ENCODE peak calls at places on chromosome 16, in five cellular contexts. One of them, this sample, is unnamed.

GRCh38 chr16:14364386-14365199 is 265.5 kb downstream of the PARN start:
- DNase-seq in upper lobe of left lung: peak; percentile 59
- DNase-seq in ovary: no peak
- DNase-seq in tibial nerve: no peak
- DNase-seq in A549: peak; percentile 92
- DNase-seq in this sample: no peak

GRCh38 chr16:47571049-47571448 is 109.9 kb downstream of the PHKB start:
- DNase-seq in tibial nerve: no peak
- DNase-seq in A549: no peak
- DNase-seq in upper lobe of left lung: no peak
- DNase-seq in ovary: no peak
- DNase-seq in this sample: no peak

GRCh38 chr16:361872-362701 is 8.3 kb downstream of the MRPL28 start:
- DNase-seq in upper lobe of left lung: peak; percentile 85
- DNase-seq in tibial nerve: peak; percentile 55
- DNase-seq in ovary: peak; percentile 72
- DNase-seq in A549: peak; percentile 94
- DNase-seq in this sample: peak; percentile 85

GRCh38 chr16:49158029-49158642 is 123.5 kb downstream of the CBLN1 start:
- DNase-seq in A549: peak; percentile 2
- DNase-seq in ovary: no peak
- DNase-seq in upper lobe of left lung: no peak
- DNase-seq in tibial nerve: no peak
- DNase-seq in this sample: no peak

GRCh38 chr16:58280846-58281301 is 14.0 kb downstream of the PRSS54 start:
- DNase-seq in A549: no peak
- DNase-seq in tibial nerve: no peak
- DNase-seq in ovary: no peak
- DNase-seq in upper lobe of left lung: no peak
- DNase-seq in this sample: no peak

GRCh38 chr16:57192720-57193486 is 6.8 kb downstream of the RSPRY1 start:
- DNase-seq in ovary: no peak
- DNase-seq in upper lobe of left lung: no peak
- DNase-seq in tibial nerve: no peak
- DNase-seq in A549: no peak
- DNase-seq in this sample: no peak

GRCh38 chr16:58024673-58025350 is 742 bp upstream of the MMP15 start:
- DNase-seq in A549: no peak
- DNase-seq in tibial nerve: no peak
- DNase-seq in upper lobe of left lung: peak; percentile 76
- DNase-seq in ovary: peak; percentile 31
- DNase-seq in this sample: no peak

GRCh38 chr16:17723735-17724134 is 253.0 kb upstream of the XYLT1 start:
- DNase-seq in ovary: no peak
- DNase-seq in A549: no peak
- DNase-seq in tibial nerve: no peak
- DNase-seq in upper lobe of left lung: no peak
- DNase-seq in this sample: no peak

GRCh38 chr16:46961373-46962353 is 11.8 kb downstream of the DNAJA2 start:
- DNase-seq in A549: no peak
- DNase-seq in tibial nerve: no peak
- DNase-seq in upper lobe of left lung: no peak
- DNase-seq in ovary: no peak
- DNase-seq in this sample: no peak

GRCh38 chr16:57356547-57356946 is 2.0 kb upstream of the CCL22 start:
- DNase-seq in tibial nerve: no peak
- DNase-seq in upper lobe of left lung: no peak
- DNase-seq in ovary: no peak
- DNase-seq in A549: no peak
- DNase-seq in this sample: no peak

GRCh38 chr16:65666132-65666869 is 544.4 kb upstream of the CDH11 start:
- DNase-seq in A549: no peak
- DNase-seq in tibial nerve: no peak
- DNase-seq in ovary: peak; percentile 30
- DNase-seq in upper lobe of left lung: no peak
- DNase-seq in this sample: no peak

GRCh38 chr16:4369006-4369766 is 2.5 kb upstream of the VASN start:
- DNase-seq in upper lobe of left lung: peak; percentile 56
- DNase-seq in A549: no peak
- DNase-seq in ovary: no peak
- DNase-seq in tibial nerve: no peak
- DNase-seq in this sample: no peak

GRCh38 chr16:81266680-81267095 is 28.2 kb downstream of the BCO1 start:
- DNase-seq in ovary: no peak
- DNase-seq in upper lobe of left lung: no peak
- DNase-seq in tibial nerve: no peak
- DNase-seq in A549: no peak
- DNase-seq in this sample: no peak

GRCh38 chr16:268141-269053 is 7.3 kb downstream of the RGS11 start:
- DNase-seq in tibial nerve: no peak
- DNase-seq in A549: no peak
- DNase-seq in upper lobe of left lung: no peak
- DNase-seq in ovary: no peak
- DNase-seq in this sample: no peak

DNA sequence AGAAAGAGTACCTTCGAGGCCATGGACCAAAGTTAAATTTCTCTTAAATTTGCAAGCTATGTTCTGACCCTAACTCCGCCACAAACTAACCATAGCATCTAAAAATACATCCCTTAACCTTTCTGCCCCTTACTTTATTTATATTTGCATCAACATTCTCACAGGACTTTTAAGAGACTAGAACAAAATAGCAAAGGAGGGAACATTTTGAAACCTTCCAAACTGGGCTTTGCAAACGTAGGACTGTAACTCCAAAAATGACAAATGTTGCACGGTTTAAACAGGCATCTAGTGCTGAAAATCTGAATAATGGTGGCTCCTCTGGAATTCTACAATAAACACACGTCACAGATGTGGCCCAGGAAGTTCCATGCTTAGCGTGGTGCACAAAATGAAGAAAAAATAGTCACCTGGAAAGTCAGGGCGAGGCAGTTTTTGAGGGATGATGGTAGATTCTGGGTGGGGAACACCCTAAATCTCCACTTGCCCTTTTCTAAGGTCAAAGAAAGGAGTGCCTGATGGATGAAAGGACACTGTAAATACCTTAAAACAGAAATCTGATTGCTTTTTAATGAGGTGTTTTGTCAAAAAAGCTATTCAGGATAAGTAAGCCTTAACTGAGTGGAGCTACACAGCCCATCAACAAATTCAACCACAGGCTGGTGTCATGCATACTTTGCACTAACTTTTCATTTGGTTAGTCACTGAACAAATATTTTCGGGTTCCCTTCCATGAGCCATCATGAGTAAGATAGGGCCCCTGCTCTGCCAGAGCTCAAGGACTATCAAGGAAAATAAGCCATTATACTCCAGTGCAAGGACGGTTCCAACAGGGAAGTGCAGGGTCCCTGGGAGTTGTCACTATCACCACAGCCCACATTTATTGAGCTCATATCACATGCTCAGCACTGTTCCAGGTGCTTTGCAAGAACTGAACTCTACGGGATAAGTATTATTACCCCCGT is 21.2 kb downstream of the ARHGAP17 start:
- DNase-seq in upper lobe of left lung: no peak
- DNase-seq in A549: peak; percentile 78
- DNase-seq in ovary: no peak
- DNase-seq in tibial nerve: no peak
- DNase-seq in this sample: no peak
- TF ChIP-seq EP300 in upper lobe of left lung: no peak
- TF ChIP-seq EP300 in A549: no peak
- TF ChIP-seq EP300 in ovary: no peak
- TF ChIP-seq EP300 in tibial nerve: no peak
- TF ChIP-seq EP300 in this sample: no peak

GRCh38 chr16:85571563-85571812 is 41.6 kb upstream of the GSE1 start:
- DNase-seq in upper lobe of left lung: no peak
- DNase-seq in ovary: no peak
- DNase-seq in A549: no peak
- DNase-seq in tibial nerve: no peak
- DNase-seq in this sample: no peak

GRCh38 chr16:85570213-85570734 is 42.8 kb upstream of the GSE1 start:
- DNase-seq in ovary: no peak
- DNase-seq in A549: no peak
- DNase-seq in upper lobe of left lung: peak; percentile 59
- DNase-seq in tibial nerve: no peak
- DNase-seq in this sample: no peak

GRCh38 chr16:85573045-85573695 is 40.0 kb upstream of the GSE1 start:
- DNase-seq in A549: no peak
- DNase-seq in upper lobe of left lung: no peak
- DNase-seq in tibial nerve: no peak
- DNase-seq in ovary: no peak
- DNase-seq in this sample: no peak

GRCh38 chr16:85570735-85571562 is 42.2 kb upstream of the GSE1 start:
- DNase-seq in tibial nerve: peak; percentile 42
- DNase-seq in A549: no peak
- DNase-seq in ovary: no peak
- DNase-seq in upper lobe of left lung: peak; percentile 83
- DNase-seq in this sample: no peak

DNA sequence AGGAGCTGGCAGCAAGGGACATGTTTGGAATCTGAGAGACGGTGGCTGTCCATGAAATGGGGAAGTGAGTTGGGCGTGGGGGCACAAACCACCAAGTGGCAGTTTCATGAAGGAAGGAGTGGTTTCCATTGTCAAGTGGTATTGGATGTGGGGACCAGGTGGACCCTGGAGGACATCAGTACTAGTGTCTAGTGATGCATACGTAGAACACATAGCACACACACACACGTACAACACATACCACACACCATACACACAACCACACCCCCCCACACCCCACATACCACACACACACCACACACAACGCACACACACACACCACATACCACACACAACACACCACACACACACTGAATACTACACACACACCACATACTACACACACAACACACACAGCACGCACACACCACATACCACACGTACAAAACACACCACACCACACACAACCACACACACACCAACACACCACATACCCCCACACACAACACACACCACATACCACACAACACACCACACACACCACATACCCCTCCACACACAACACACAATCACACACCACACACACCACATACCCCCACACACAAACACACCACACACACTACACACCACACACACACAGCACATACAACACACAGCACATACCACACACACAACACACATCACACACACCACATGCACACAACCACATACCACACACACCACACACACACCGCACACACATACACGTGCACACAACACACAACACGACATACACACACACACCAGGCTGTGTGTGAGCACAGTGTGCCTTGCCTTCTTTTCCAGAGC is 41.1 kb upstream of the GSE1 start:
- DNase-seq in tibial nerve: no peak
- DNase-seq in A549: no peak
- DNase-seq in upper lobe of left lung: peak; percentile 58
- DNase-seq in ovary: no peak
- DNase-seq in this sample: no peak
- TF ChIP-seq EP300 in tibial nerve: no peak
- TF ChIP-seq EP300 in A549: no peak
- TF ChIP-seq EP300 in upper lobe of left lung: no peak
- TF ChIP-seq EP300 in ovary: no peak
- TF ChIP-seq EP300 in this sample: no peak

GRCh38 chr16:88662843-88663606 is at the start of gene MVD:
- DNase-seq in A549: peak; percentile 99
- DNase-seq in upper lobe of left lung: peak; percentile 97
- DNase-seq in ovary: peak; percentile 97
- DNase-seq in tibial nerve: peak; percentile 89
- DNase-seq in this sample: peak; percentile 99
- TF ChIP-seq EP300 in A549: no peak
- TF ChIP-seq EP300 in upper lobe of left lung: no peak
- TF ChIP-seq EP300 in ovary: no peak
- TF ChIP-seq EP300 in tibial nerve: peak; percentile 94
- TF ChIP-seq EP300 in this sample: no peak

GRCh38 chr16:11494029-11494428 is 92.7 kb downstream of the LITAF start:
- DNase-seq in A549: no peak
- DNase-seq in tibial nerve: no peak
- DNase-seq in ovary: no peak
- DNase-seq in upper lobe of left lung: no peak
- DNase-seq in this sample: no peak
- TF ChIP-seq EP300 in A549: no peak
- TF ChIP-seq EP300 in tibial nerve: no peak
- TF ChIP-seq EP300 in ovary: no peak
- TF ChIP-seq EP300 in upper lobe of left lung: no peak
- TF ChIP-seq EP300 in this sample: no peak

DNA sequence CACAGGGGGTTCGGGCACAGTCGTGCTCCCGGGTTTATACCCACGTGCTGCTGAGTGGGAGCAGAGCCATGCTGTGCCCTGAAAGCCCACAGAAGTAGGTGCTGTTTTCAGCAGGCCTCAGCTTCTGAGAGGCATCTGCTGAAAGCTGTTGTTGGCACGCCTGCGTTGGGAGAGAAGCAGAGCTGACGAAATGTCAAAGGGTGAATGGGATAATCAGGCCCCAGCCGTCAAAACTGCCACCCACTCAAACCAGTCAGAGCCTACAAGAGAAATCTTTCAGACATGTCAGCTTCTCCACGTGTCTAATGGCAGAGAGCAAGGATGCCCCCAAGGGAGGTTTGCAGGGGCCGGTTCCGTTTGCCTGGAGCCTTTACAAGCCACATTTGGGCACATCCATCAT is 568.2 kb upstream of the EEF2KMT start:
- DNase-seq in ovary: no peak
- DNase-seq in A549: no peak
- DNase-seq in tibial nerve: no peak
- DNase-seq in upper lobe of left lung: no peak
- DNase-seq in this sample: no peak
- TF ChIP-seq EP300 in ovary: no peak
- TF ChIP-seq EP300 in A549: no peak
- TF ChIP-seq EP300 in tibial nerve: no peak
- TF ChIP-seq EP300 in upper lobe of left lung: no peak
- TF ChIP-seq EP300 in this sample: no peak

GRCh38 chr16:6133009-6133408 is 1035.4 kb upstream of the EEF2KMT start:
- DNase-seq in tibial nerve: no peak
- DNase-seq in upper lobe of left lung: no peak
- DNase-seq in A549: no peak
- DNase-seq in ovary: no peak
- DNase-seq in this sample: no peak
- TF ChIP-seq EP300 in tibial nerve: no peak
- TF ChIP-seq EP300 in upper lobe of left lung: no peak
- TF ChIP-seq EP300 in A549: no peak
- TF ChIP-seq EP300 in ovary: no peak
- TF ChIP-seq EP300 in this sample: no peak

GRCh38 chr16:66899945-66900688 is 18.6 kb downstream of the CDH16 start:
- DNase-seq in upper lobe of left lung: peak; percentile 82
- DNase-seq in tibial nerve: peak; percentile 82
- DNase-seq in A549: peak; percentile 54
- DNase-seq in ovary: peak; percentile 92
- DNase-seq in this sample: peak; percentile 93
- TF ChIP-seq EP300 in upper lobe of left lung: no peak
- TF ChIP-seq EP300 in tibial nerve: peak; percentile 49
- TF ChIP-seq EP300 in A549: no peak
- TF ChIP-seq EP300 in ovary: no peak
- TF ChIP-seq EP300 in this sample: no peak